ENCODE peak calls at places on chromosomes 13 and 19, in ten cellular contexts. One of them, this sample, is unnamed.

GRCh38 chr13:68124437-68125086 is 894.4 kb upstream of the PCDH9 start:
- DNase-seq in nucleus accumbens: no peak
- DNase-seq in endothelial cell: no peak
- DNase-seq in NB4: no peak
- DNase-seq in activated naive CD8-positive, alpha-beta T cell treated with anti-CD3 and anti-CD28 coated beads for 36 hours: no peak
- DNase-seq in AG09309: no peak
- DNase-seq in KBM-7: no peak
- DNase-seq in aorta: no peak
- DNase-seq in hypothalamus: no peak
- DNase-seq in left lung: no peak
- DNase-seq in this sample: no peak

GRCh38 chr13:77047649-77048343 is 20.8 kb upstream of the FBXL3 start:
- DNase-seq in nucleus accumbens: no peak
- DNase-seq in endothelial cell: no peak
- DNase-seq in NB4: no peak
- DNase-seq in activated naive CD8-positive, alpha-beta T cell treated with anti-CD3 and anti-CD28 coated beads for 36 hours: no peak
- DNase-seq in AG09309: no peak
- DNase-seq in KBM-7: no peak
- DNase-seq in aorta: no peak
- DNase-seq in hypothalamus: no peak
- DNase-seq in left lung: no peak
- DNase-seq in this sample: no peak

GRCh38 chr13:93786846-93787245 is 560.2 kb downstream of the GPC6 start:
- DNase-seq in nucleus accumbens: no peak
- DNase-seq in endothelial cell: no peak
- DNase-seq in NB4: no peak
- DNase-seq in activated naive CD8-positive, alpha-beta T cell treated with anti-CD3 and anti-CD28 coated beads for 36 hours: no peak
- DNase-seq in AG09309: no peak
- DNase-seq in KBM-7: no peak
- DNase-seq in aorta: no peak
- DNase-seq in hypothalamus: no peak
- DNase-seq in left lung: no peak
- DNase-seq in this sample: no peak

GRCh38 chr19:14114854-14115253 is 2.7 kb downstream of the PRKACA start:
- DNase-seq in nucleus accumbens: no peak
- DNase-seq in endothelial cell: peak; percentile 72
- DNase-seq in NB4: peak; percentile 59
- DNase-seq in activated naive CD8-positive, alpha-beta T cell treated with anti-CD3 and anti-CD28 coated beads for 36 hours: peak; percentile 63
- DNase-seq in AG09309: no peak
- DNase-seq in KBM-7: peak; percentile 71
- DNase-seq in aorta: peak; percentile 78
- DNase-seq in hypothalamus: peak; percentile 38
- DNase-seq in left lung: peak; percentile 56
- DNase-seq in this sample: no peak

GRCh38 chr13:73090116-73090811 is 31.5 kb downstream of the KLF5 start:
- DNase-seq in nucleus accumbens: no peak
- DNase-seq in endothelial cell: no peak
- DNase-seq in NB4: peak; percentile 30
- DNase-seq in activated naive CD8-positive, alpha-beta T cell treated with anti-CD3 and anti-CD28 coated beads for 36 hours: peak; percentile 1
- DNase-seq in AG09309: peak; percentile 46
- DNase-seq in KBM-7: peak; percentile 13
- DNase-seq in aorta: no peak
- DNase-seq in hypothalamus: no peak
- DNase-seq in left lung: peak; percentile 52
- DNase-seq in this sample: no peak

GRCh38 chr19:16306728-16307402 is 17.8 kb upstream of the KLF2 start:
- DNase-seq in nucleus accumbens: no peak
- DNase-seq in endothelial cell: no peak
- DNase-seq in NB4: no peak
- DNase-seq in activated naive CD8-positive, alpha-beta T cell treated with anti-CD3 and anti-CD28 coated beads for 36 hours: no peak
- DNase-seq in AG09309: no peak
- DNase-seq in KBM-7: no peak
- DNase-seq in aorta: no peak
- DNase-seq in hypothalamus: no peak
- DNase-seq in left lung: no peak
- DNase-seq in this sample: no peak

GRCh38 chr19:35341006-35341405 is 6.7 kb upstream of the FFAR1 start:
- DNase-seq in nucleus accumbens: no peak
- DNase-seq in endothelial cell: no peak
- DNase-seq in NB4: no peak
- DNase-seq in activated naive CD8-positive, alpha-beta T cell treated with anti-CD3 and anti-CD28 coated beads for 36 hours: no peak
- DNase-seq in AG09309: no peak
- DNase-seq in KBM-7: no peak
- DNase-seq in aorta: peak; percentile 23
- DNase-seq in hypothalamus: no peak
- DNase-seq in left lung: no peak
- DNase-seq in this sample: no peak

GRCh38 chr13:111458739-111459138 is 138.3 kb downstream of the TEX29 start:
- DNase-seq in nucleus accumbens: no peak
- DNase-seq in endothelial cell: no peak
- DNase-seq in NB4: no peak
- DNase-seq in activated naive CD8-positive, alpha-beta T cell treated with anti-CD3 and anti-CD28 coated beads for 36 hours: no peak
- DNase-seq in AG09309: no peak
- DNase-seq in KBM-7: no peak
- DNase-seq in aorta: no peak
- DNase-seq in hypothalamus: no peak
- DNase-seq in left lung: no peak
- DNase-seq in this sample: no peak

GRCh38 chr19:15634105-15634504 is 6.6 kb upstream of the CYP4F3 start:
- DNase-seq in nucleus accumbens: no peak
- DNase-seq in endothelial cell: no peak
- DNase-seq in NB4: no peak
- DNase-seq in activated naive CD8-positive, alpha-beta T cell treated with anti-CD3 and anti-CD28 coated beads for 36 hours: no peak
- DNase-seq in AG09309: no peak
- DNase-seq in KBM-7: no peak
- DNase-seq in aorta: no peak
- DNase-seq in hypothalamus: no peak
- DNase-seq in left lung: no peak
- DNase-seq in this sample: no peak

GRCh38 chr13:33409673-33410072 is 124.1 kb upstream of the STARD13 start:
- DNase-seq in nucleus accumbens: no peak
- DNase-seq in endothelial cell: no peak
- DNase-seq in NB4: no peak
- DNase-seq in activated naive CD8-positive, alpha-beta T cell treated with anti-CD3 and anti-CD28 coated beads for 36 hours: no peak
- DNase-seq in AG09309: no peak
- DNase-seq in KBM-7: peak; percentile 43
- DNase-seq in aorta: no peak
- DNase-seq in hypothalamus: no peak
- DNase-seq in left lung: no peak
- DNase-seq in this sample: no peak

GRCh38 chr13:101390461-101390860 is 25.8 kb downstream of the NALCN start:
- DNase-seq in nucleus accumbens: no peak
- DNase-seq in endothelial cell: no peak
- DNase-seq in NB4: no peak
- DNase-seq in activated naive CD8-positive, alpha-beta T cell treated with anti-CD3 and anti-CD28 coated beads for 36 hours: no peak
- DNase-seq in AG09309: peak; percentile 35
- DNase-seq in KBM-7: no peak
- DNase-seq in aorta: no peak
- DNase-seq in hypothalamus: no peak
- DNase-seq in left lung: no peak
- DNase-seq in this sample: no peak

GRCh38 chr19:3253270-3253669 is 28.8 kb downstream of the CELF5 start:
- DNase-seq in nucleus accumbens: no peak
- DNase-seq in endothelial cell: no peak
- DNase-seq in NB4: peak; percentile 38
- DNase-seq in activated naive CD8-positive, alpha-beta T cell treated with anti-CD3 and anti-CD28 coated beads for 36 hours: no peak
- DNase-seq in AG09309: no peak
- DNase-seq in KBM-7: peak; percentile 54
- DNase-seq in aorta: no peak
- DNase-seq in hypothalamus: no peak
- DNase-seq in left lung: no peak
- DNase-seq in this sample: no peak

GRCh38 chr19:38369584-38369983 is 4.8 kb upstream of the PSMD8 start:
- DNase-seq in nucleus accumbens: no peak
- DNase-seq in endothelial cell: no peak
- DNase-seq in NB4: no peak
- DNase-seq in activated naive CD8-positive, alpha-beta T cell treated with anti-CD3 and anti-CD28 coated beads for 36 hours: no peak
- DNase-seq in AG09309: no peak
- DNase-seq in KBM-7: no peak
- DNase-seq in aorta: no peak
- DNase-seq in hypothalamus: no peak
- DNase-seq in left lung: no peak
- DNase-seq in this sample: no peak

GRCh38 chr13:30690282-30691188 is 44.8 kb upstream of the ALOX5AP start:
- DNase-seq in nucleus accumbens: no peak
- DNase-seq in endothelial cell: no peak
- DNase-seq in NB4: peak; percentile 87
- DNase-seq in activated naive CD8-positive, alpha-beta T cell treated with anti-CD3 and anti-CD28 coated beads for 36 hours: peak; percentile 12
- DNase-seq in AG09309: peak; percentile 79
- DNase-seq in KBM-7: no peak
- DNase-seq in aorta: peak; percentile 84
- DNase-seq in hypothalamus: peak; percentile 30
- DNase-seq in left lung: peak; percentile 80
- DNase-seq in this sample: no peak

GRCh38 chr13:98089246-98089645 is 53.6 kb upstream of the FARP1 start:
- DNase-seq in nucleus accumbens: no peak
- DNase-seq in endothelial cell: no peak
- DNase-seq in NB4: no peak
- DNase-seq in activated naive CD8-positive, alpha-beta T cell treated with anti-CD3 and anti-CD28 coated beads for 36 hours: no peak
- DNase-seq in AG09309: peak; percentile 59
- DNase-seq in KBM-7: no peak
- DNase-seq in aorta: no peak
- DNase-seq in hypothalamus: no peak
- DNase-seq in left lung: no peak
- DNase-seq in this sample: no peak

GRCh38 chr13:104296301-104296700 is 1230.1 kb upstream of the SLC10A2 start:
- DNase-seq in nucleus accumbens: no peak
- DNase-seq in endothelial cell: no peak
- DNase-seq in NB4: no peak
- DNase-seq in activated naive CD8-positive, alpha-beta T cell treated with anti-CD3 and anti-CD28 coated beads for 36 hours: no peak
- DNase-seq in AG09309: no peak
- DNase-seq in KBM-7: no peak
- DNase-seq in aorta: no peak
- DNase-seq in hypothalamus: no peak
- DNase-seq in left lung: no peak
- DNase-seq in this sample: no peak

GRCh38 chr19:18940791-18941627 is at the start of gene HOMER3:
- DNase-seq in nucleus accumbens: peak; percentile 46
- DNase-seq in endothelial cell: peak; percentile 92
- DNase-seq in NB4: peak; percentile 74
- DNase-seq in activated naive CD8-positive, alpha-beta T cell treated with anti-CD3 and anti-CD28 coated beads for 36 hours: peak; percentile 76
- DNase-seq in AG09309: no peak
- DNase-seq in KBM-7: peak; percentile 27
- DNase-seq in aorta: peak; percentile 86
- DNase-seq in hypothalamus: peak; percentile 67
- DNase-seq in left lung: peak; percentile 82
- DNase-seq in this sample: peak; percentile 96

GRCh38 chr19:11338164-11338563 is 1.3 kb downstream of the RAB3D start:
- DNase-seq in nucleus accumbens: no peak
- DNase-seq in endothelial cell: no peak
- DNase-seq in NB4: no peak
- DNase-seq in activated naive CD8-positive, alpha-beta T cell treated with anti-CD3 and anti-CD28 coated beads for 36 hours: no peak
- DNase-seq in AG09309: no peak
- DNase-seq in KBM-7: no peak
- DNase-seq in aorta: no peak
- DNase-seq in hypothalamus: no peak
- DNase-seq in left lung: no peak
- DNase-seq in this sample: no peak

GRCh38 chr13:35884211-35884610 is 247.0 kb downstream of the DCLK1 start:
- DNase-seq in nucleus accumbens: no peak
- DNase-seq in endothelial cell: no peak
- DNase-seq in NB4: no peak
- DNase-seq in activated naive CD8-positive, alpha-beta T cell treated with anti-CD3 and anti-CD28 coated beads for 36 hours: no peak
- DNase-seq in AG09309: peak; percentile 21
- DNase-seq in KBM-7: no peak
- DNase-seq in aorta: no peak
- DNase-seq in hypothalamus: no peak
- DNase-seq in left lung: no peak
- DNase-seq in this sample: no peak

GRCh38 chr19:39923862-39924261 is 10.6 kb downstream of the FCGBP start:
- DNase-seq in nucleus accumbens: no peak
- DNase-seq in endothelial cell: no peak
- DNase-seq in NB4: no peak
- DNase-seq in activated naive CD8-positive, alpha-beta T cell treated with anti-CD3 and anti-CD28 coated beads for 36 hours: no peak
- DNase-seq in AG09309: no peak
- DNase-seq in KBM-7: no peak
- DNase-seq in aorta: no peak
- DNase-seq in hypothalamus: no peak
- DNase-seq in left lung: no peak
- DNase-seq in this sample: no peak

GRCh38 chr13:50580684-50581305 is 262.7 kb downstream of the DLEU7 start:
- DNase-seq in nucleus accumbens: no peak
- DNase-seq in endothelial cell: no peak
- DNase-seq in NB4: no peak
- DNase-seq in activated naive CD8-positive, alpha-beta T cell treated with anti-CD3 and anti-CD28 coated beads for 36 hours: no peak
- DNase-seq in AG09309: peak; percentile 55
- DNase-seq in KBM-7: no peak
- DNase-seq in aorta: no peak
- DNase-seq in hypothalamus: no peak
- DNase-seq in left lung: no peak
- DNase-seq in this sample: no peak

GRCh38 chr19:23071087-23071511 is 45.7 kb upstream of the ZNF730 start:
- DNase-seq in nucleus accumbens: no peak
- DNase-seq in endothelial cell: no peak
- DNase-seq in NB4: peak; percentile 51
- DNase-seq in activated naive CD8-positive, alpha-beta T cell treated with anti-CD3 and anti-CD28 coated beads for 36 hours: peak; percentile 8
- DNase-seq in AG09309: no peak
- DNase-seq in KBM-7: no peak
- DNase-seq in aorta: peak; percentile 57
- DNase-seq in hypothalamus: peak; percentile 7
- DNase-seq in left lung: no peak
- DNase-seq in this sample: peak; percentile 22

GRCh38 chr13:68128297-68128915 is 898.3 kb upstream of the PCDH9 start:
- DNase-seq in nucleus accumbens: no peak
- DNase-seq in endothelial cell: no peak
- DNase-seq in NB4: no peak
- DNase-seq in activated naive CD8-positive, alpha-beta T cell treated with anti-CD3 and anti-CD28 coated beads for 36 hours: no peak
- DNase-seq in AG09309: no peak
- DNase-seq in KBM-7: no peak
- DNase-seq in aorta: no peak
- DNase-seq in hypothalamus: no peak
- DNase-seq in left lung: no peak
- DNase-seq in this sample: no peak

GRCh38 chr13:84430015-84430414 is 547.7 kb upstream of the SLITRK1 start:
- DNase-seq in nucleus accumbens: no peak
- DNase-seq in endothelial cell: no peak
- DNase-seq in NB4: no peak
- DNase-seq in activated naive CD8-positive, alpha-beta T cell treated with anti-CD3 and anti-CD28 coated beads for 36 hours: no peak
- DNase-seq in AG09309: no peak
- DNase-seq in KBM-7: no peak
- DNase-seq in aorta: no peak
- DNase-seq in hypothalamus: no peak
- DNase-seq in left lung: no peak
- DNase-seq in this sample: no peak

GRCh38 chr19:55340784-55341147 is 1.1 kb downstream of the KMT5C start:
- DNase-seq in nucleus accumbens: no peak
- DNase-seq in endothelial cell: peak; percentile 41
- DNase-seq in NB4: peak; percentile 16
- DNase-seq in activated naive CD8-positive, alpha-beta T cell treated with anti-CD3 and anti-CD28 coated beads for 36 hours: peak; percentile 40
- DNase-seq in AG09309: no peak
- DNase-seq in KBM-7: peak; percentile 22
- DNase-seq in aorta: no peak
- DNase-seq in hypothalamus: no peak
- DNase-seq in left lung: no peak
- DNase-seq in this sample: no peak

GRCh38 chr19:36526581-36526980 is 1.5 kb downstream of the ZNF260 start:
- DNase-seq in nucleus accumbens: no peak
- DNase-seq in endothelial cell: no peak
- DNase-seq in NB4: no peak
- DNase-seq in activated naive CD8-positive, alpha-beta T cell treated with anti-CD3 and anti-CD28 coated beads for 36 hours: no peak
- DNase-seq in AG09309: no peak
- DNase-seq in KBM-7: no peak
- DNase-seq in aorta: no peak
- DNase-seq in hypothalamus: no peak
- DNase-seq in left lung: no peak
- DNase-seq in this sample: no peak

This sample was measured in frontal cortex.